ENCODE peak calls at places on chromosomes 7 and 10, in four cellular contexts. One of them, this sample, is unnamed.

GRCh38 chr7:155209920-155210319 is 87.8 kb upstream of the INSIG1 start:
- DNase-seq in Right ventricle myocardium superior: no peak
- DNase-seq in NCI-H1092: no peak
- DNase-seq in GM04503: no peak
- DNase-seq in this sample: no peak

GRCh38 chr7:130154501-130155317 is 50.5 kb downstream of the TMEM209 start:
- DNase-seq in GM04503: no peak
- DNase-seq in Right ventricle myocardium superior: no peak
- DNase-seq in NCI-H1092: peak
- DNase-seq in this sample: no peak

GRCh38 chr7:2012044-2012900 is 220.5 kb downstream of the MAD1L1 start:
- DNase-seq in GM04503: no peak
- DNase-seq in NCI-H1092: no peak
- DNase-seq in Right ventricle myocardium superior: peak
- DNase-seq in this sample: no peak

GRCh38 chr10:34311679-34312078 is 503.4 kb downstream of the PARD3 start:
- DNase-seq in GM04503: no peak
- DNase-seq in Right ventricle myocardium superior: no peak
- DNase-seq in NCI-H1092: no peak
- DNase-seq in this sample: no peak

GRCh38 chr10:51250278-51250914 is 176.1 kb downstream of the PRKG1 start:
- DNase-seq in Right ventricle myocardium superior: no peak
- DNase-seq in GM04503: no peak
- DNase-seq in NCI-H1092: no peak
- DNase-seq in this sample: no peak

GRCh38 chr7:24054231-24054630 is 229.8 kb upstream of the NPY start:
- DNase-seq in GM04503: no peak
- DNase-seq in NCI-H1092: no peak
- DNase-seq in Right ventricle myocardium superior: no peak
- DNase-seq in this sample: no peak

GRCh38 chr10:7410306-7410799 is 481 bp downstream of the SFMBT2 start:
- DNase-seq in Right ventricle myocardium superior: peak
- DNase-seq in GM04503: no peak
- DNase-seq in NCI-H1092: peak
- DNase-seq in this sample: no peak

GRCh38 chr10:126063353-126063791 is 167.0 kb downstream of the FANK1 start:
- DNase-seq in GM04503: peak
- DNase-seq in NCI-H1092: no peak
- DNase-seq in Right ventricle myocardium superior: no peak
- DNase-seq in this sample: no peak

GRCh38 chr7:131111081-131111576 is 216.5 kb upstream of the MKLN1 start:
- DNase-seq in Right ventricle myocardium superior: no peak
- DNase-seq in GM04503: peak
- DNase-seq in NCI-H1092: peak
- DNase-seq in this sample: no peak

GRCh38 chr10:32004161-32004591 is 52.0 kb downstream of the KIF5B start:
- DNase-seq in Right ventricle myocardium superior: peak
- DNase-seq in GM04503: no peak
- DNase-seq in NCI-H1092: no peak
- DNase-seq in this sample: no peak

GRCh38 chr10:120508393-120508792 is 51.4 kb downstream of the PLPP4 start:
- DNase-seq in Right ventricle myocardium superior: no peak
- DNase-seq in NCI-H1092: no peak
- DNase-seq in GM04503: peak
- DNase-seq in this sample: no peak

GRCh38 chr7:149753370-149754233 is 19.8 kb downstream of the ZNF467 start:
- DNase-seq in NCI-H1092: no peak
- DNase-seq in Right ventricle myocardium superior: no peak
- DNase-seq in GM04503: no peak
- DNase-seq in this sample: no peak

GRCh38 chr7:129431911-129432643 is 2.2 kb upstream of the STRIP2 start:
- DNase-seq in NCI-H1092: no peak
- DNase-seq in Right ventricle myocardium superior: no peak
- DNase-seq in GM04503: peak
- DNase-seq in this sample: no peak

GRCh38 chr7:2709553-2710165 is 21.7 kb downstream of the AMZ1 start:
- DNase-seq in Right ventricle myocardium superior: peak
- DNase-seq in NCI-H1092: peak
- DNase-seq in GM04503: no peak
- DNase-seq in this sample: peak

GRCh38 chr7:158489462-158490155 is 98.0 kb downstream of the PTPRN2 start:
- DNase-seq in NCI-H1092: no peak
- DNase-seq in Right ventricle myocardium superior: no peak
- DNase-seq in GM04503: no peak
- DNase-seq in this sample: no peak

GRCh38 chr10:93088466-93088865 is 14.8 kb downstream of the CYP26A1 start:
- DNase-seq in Right ventricle myocardium superior: no peak
- DNase-seq in GM04503: no peak
- DNase-seq in NCI-H1092: no peak
- DNase-seq in this sample: no peak

GRCh38 chr10:101216207-101216607 is 13.1 kb downstream of the LBX1 start:
- DNase-seq in GM04503: no peak
- DNase-seq in NCI-H1092: no peak
- DNase-seq in Right ventricle myocardium superior: no peak
- DNase-seq in this sample: no peak

GRCh38 chr7:69683002-69683401 is 84.7 kb downstream of the AUTS2 start:
- DNase-seq in GM04503: no peak
- DNase-seq in Right ventricle myocardium superior: no peak
- DNase-seq in NCI-H1092: no peak
- DNase-seq in this sample: no peak

GRCh38 chr10:52212802-52213510 is 101.1 kb upstream of the DKK1 start:
- DNase-seq in NCI-H1092: no peak
- DNase-seq in Right ventricle myocardium superior: no peak
- DNase-seq in GM04503: no peak
- DNase-seq in this sample: no peak

GRCh38 chr7:36742911-36743775 is 18.8 kb upstream of the AOAH start:
- DNase-seq in Right ventricle myocardium superior: peak
- DNase-seq in GM04503: no peak
- DNase-seq in NCI-H1092: no peak
- DNase-seq in this sample: no peak

GRCh38 chr7:81111781-81112540 is 193.1 kb upstream of the SEMA3C start:
- DNase-seq in NCI-H1092: no peak
- DNase-seq in GM04503: no peak
- DNase-seq in Right ventricle myocardium superior: no peak
- DNase-seq in this sample: no peak

GRCh38 chr7:143355450-143356385 is 6.8 kb downstream of the FAM131B start:
- DNase-seq in GM04503: no peak
- DNase-seq in Right ventricle myocardium superior: no peak
- DNase-seq in NCI-H1092: no peak
- DNase-seq in this sample: no peak

This sample was measured in activated gamma-delta T cell treated with anti-CD3 and anti-CD28 coated beads, Interleukin-2, amount 50 U/mL, for 16 hours.